ENCODE peak calls at places on chromosome 10, in six cellular contexts. H is stomach, P is tibial artery, J is testis, O is body of pancreas, D is kidney epithelial cell. Q is an unnamed sample. For H3K36me3, the result is how much of the 10 kb centered on the place peaks cover.

GRCh38 chr10:46263831-46264268 is 22.9 kb upstream of the ANTXRL start:
- DNase-seq in H (peak), O (no peak), D (no peak), J (no peak), P (peak), Q (peak)

GRCh38 chr10:103276941-103277712 is at the start of gene INA:
- DNase-seq in O (peak), J (peak), H (no peak), D (peak), P (no peak), Q (no peak)

GRCh38 chr10:123556049-123556448 is 110.1 kb upstream of the GPR26 start:
- DNase-seq in J (no peak), O (no peak), D (no peak), P (no peak), H (no peak), Q (no peak)

GRCh38 chr10:117477961-117478670 is 64.4 kb upstream of the EMX2 start:
- DNase-seq in J (no peak), D (peak), O (no peak), H (no peak), P (no peak), Q (no peak)

GRCh38 chr10:8969853-8970252 is 915.4 kb downstream of the GATA3 start:
- DNase-seq in O (no peak), J (no peak), P (no peak), H (no peak), D (no peak), Q (no peak)

GRCh38 chr10:62248465-62248864 is 20.2 kb downstream of the RTKN2 start:
- DNase-seq in J (no peak), H (no peak), D (no peak), P (no peak), O (no peak), Q (no peak)

GRCh38 chr10:93235686-93236085 is 162.0 kb downstream of the CYP26A1 start:
- DNase-seq in D (no peak), O (peak), J (no peak), P (no peak), H (no peak), Q (no peak)

GRCh38 chr10:86611386-86611785 is 43.0 kb upstream of the OPN4 start:
- DNase-seq in D (no peak), H (no peak), J (no peak), P (no peak), O (no peak), Q (no peak)

GRCh38 chr10:72764151-72764550 is 72.2 kb downstream of the MCU start:
- DNase-seq in D (peak), J (no peak), H (no peak), O (no peak), P (no peak), Q (no peak)

GRCh38 chr10:23001901-23002516 is 74.2 kb downstream of the ARMC3 start:
- DNase-seq in D (no peak), O (no peak), H (no peak), J (no peak), P (no peak), Q (no peak)

GRCh38 chr10:72162978-72163377 is 52.8 kb upstream of the ANAPC16 start:
- DNase-seq in D (no peak), J (no peak), O (no peak), P (no peak), H (no peak), Q (no peak)

GRCh38 chr10:43839973-43840372 is 191.3 kb upstream of the ZNF32 start:
- DNase-seq in P (no peak), O (no peak), D (no peak), J (no peak), H (no peak), Q (no peak)

GRCh38 chr10:34397324-34397723 is 417.8 kb downstream of the PARD3 start:
- DNase-seq in P (no peak), O (no peak), H (no peak), D (no peak), J (no peak), Q (no peak)

GRCh38 chr10:74913321-74913980 is 87.1 kb downstream of the KAT6B start:
- DNase-seq in D (no peak), O (no peak), P (no peak), J (no peak), H (no peak), Q (no peak)

GRCh38 chr10:127243490-127244272 is 47.3 kb upstream of the INSYN2A start:
- DNase-seq in D (no peak), H (peak), O (peak), J (peak), P (no peak), Q (no peak)

GRCh38 chr10:56142092-56142728 is 218.8 kb downstream of the ZWINT start:
- DNase-seq in P (no peak), J (no peak), D (no peak), H (no peak), O (no peak), Q (no peak)

GRCh38 chr10:127612-128432 is 7.4 kb upstream of the ZMYND11 start:
- DNase-seq in J (no peak), H (no peak), O (peak), D (no peak), P (no peak), Q (no peak)

GRCh38 chr10:89738551-89739209 is 37.3 kb downstream of the KIF20B start:
- DNase-seq in D (no peak), P (no peak), H (no peak), O (no peak), J (no peak), Q (no peak)

GRCh38 chr10:12377891-12378290 is 28.5 kb downstream of the CAMK1D start:
- DNase-seq in J (no peak), O (no peak), D (no peak), H (no peak), P (no peak), Q (no peak)

GRCh38 chr10:97404044-97404443 is 2.9 kb upstream of the RRP12 start:
- DNase-seq in O (no peak), D (no peak), J (no peak), P (no peak), H (no peak), Q (no peak)

GRCh38 chr10:72044417-72045041 is 43.8 kb downstream of the SPOCK2 start:
- DNase-seq in P (peak), H (peak), O (peak), J (peak), D (no peak), Q (no peak)

GRCh38 chr10:75469018-75469616 is 37.7 kb downstream of the LRMDA start:
- DNase-seq in P (peak), D (no peak), O (peak), J (peak), H (no peak), Q (no peak)

GRCh38 chr10:78417425-78418370 is 384.0 kb downstream of the RPS24 start:
- DNase-seq in P (peak), O (no peak), H (peak), J (no peak), D (no peak), Q (no peak)

GRCh38 chr10:133336131-133337078 is at the start of gene CALY:
- DNase-seq in P (no peak), O (peak), H (peak), D (no peak), J (peak), Q (peak)

GRCh38 chr10:75062900-75063299 is 48.6 kb upstream of the SAMD8 start:
- DNase-seq in J (no peak), O (no peak), P (no peak), D (no peak), H (no peak), Q (no peak)

GRCh38 chr10:4477664-4478063 is 348.3 kb upstream of the AKR1E2 start:
- DNase-seq in H (no peak), O (no peak), J (no peak), P (no peak), D (no peak), Q (no peak)

GRCh38 chr10:124867304-124867703 is 65.7 kb downstream of the ABRAXAS2 start:
- DNase-seq in H (no peak), D (no peak), P (no peak), O (no peak), J (no peak), Q (no peak)

GRCh38 chr10:103661198-103661950 is 167.9 kb downstream of the NEURL1 start:
- DNase-seq in P (peak), D (peak), O (peak), H (peak), J (peak), Q (peak)

GRCh38 chr10:60818134-60818770 is 40.0 kb downstream of the CDK1 start:
- DNase-seq in O (no peak), H (no peak), D (no peak), P (no peak), J (no peak), Q (no peak)

GRCh38 chr10:60817135-60817805 is 39.0 kb downstream of the CDK1 start:
- DNase-seq in P (no peak), H (no peak), J (no peak), D (no peak), O (peak), Q (peak)

GRCh38 chr10:60821661-60822060 is 43.4 kb downstream of the CDK1 start:
- DNase-seq in O (no peak), P (no peak), J (no peak), H (no peak), D (no peak), Q (no peak)

GRCh38 chr10:60819271-60819670 is 41.0 kb downstream of the CDK1 start:
- DNase-seq in O (no peak), D (no peak), P (no peak), J (no peak), H (no peak), Q (no peak)

GRCh38 chr10:60820093-60820769 is 42.0 kb downstream of the CDK1 start:
- DNase-seq in P (no peak), H (no peak), D (no peak), O (no peak), J (no peak), Q (no peak)
- TF ChIP-seq CTCF in P (peak), H (no peak), D (peak), O (no peak), J (no peak), Q (no peak)

GRCh38 chr10:101613646-101614045 is 25.5 kb downstream of the DPCD start:
- DNase-seq in D (no peak), O (no peak), P (no peak), H (no peak), J (no peak), Q (no peak)
- H3K36me3 ChIP-seq in D (under half), O (under half), P (half or more), H (half or more), J (under half), Q (under half)

GRCh38 chr10:91409869-91410637 is at the start of gene HECTD2:
- DNase-seq in P (peak), D (no peak), J (peak), H (peak), O (peak), Q (peak)
- TF ChIP-seq CTCF in P (peak), D (no peak), J (peak), H (no peak), O (peak), Q (peak)

GRCh38 chr10:29417324-29417723 is 128.5 kb downstream of the LYZL1 start:
- DNase-seq in J (no peak), P (no peak), D (no peak), O (no peak), H (no peak), Q (no peak)

GRCh38 chr10:29426420-29426819 is 137.6 kb downstream of the LYZL1 start:
- DNase-seq in H (no peak), D (no peak), J (no peak), O (no peak), P (no peak), Q (no peak)

GRCh38 chr10:29424017-29424416 is 135.1 kb downstream of the LYZL1 start:
- DNase-seq in J (no peak), D (no peak), H (no peak), P (no peak), O (no peak), Q (no peak)

GRCh38 chr10:29415876-29416275 is 127.0 kb downstream of the LYZL1 start:
- DNase-seq in P (no peak), D (no peak), O (no peak), H (no peak), J (no peak), Q (no peak)

GRCh38 chr10:29420744-29421143 is 131.9 kb downstream of the LYZL1 start:
- DNase-seq in P (no peak), O (no peak), J (no peak), D (no peak), H (no peak), Q (no peak)
- H3K36me3 ChIP-seq in P (under half), O (under half), J (under half), D (under half), H (half or more), Q (under half)

DNA sequence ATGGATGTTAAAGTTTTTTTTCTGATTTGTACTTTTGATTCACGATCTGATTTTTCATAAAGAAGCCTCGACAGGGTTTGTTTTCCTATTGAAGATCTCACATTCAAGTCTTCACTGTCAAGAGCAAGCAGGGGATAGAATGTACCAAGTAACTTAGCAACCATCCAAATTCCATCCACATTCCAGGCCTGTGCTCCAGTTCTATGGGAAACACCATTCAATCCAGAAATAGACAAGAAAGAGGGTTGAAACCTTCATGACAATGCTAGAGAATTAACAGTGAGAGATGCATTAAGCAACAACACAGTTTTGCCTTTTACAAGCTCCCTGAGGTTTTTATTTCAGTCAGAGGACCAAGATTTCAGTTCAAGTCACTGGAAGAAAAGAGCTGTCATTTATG is 300.2 kb downstream of the NEBL start:
- DNase-seq in O (no peak), P (no peak), J (no peak), H (no peak), D (peak), Q (no peak)
- TF ChIP-seq CTCF in O (no peak), P (no peak), J (no peak), H (no peak), D (no peak), Q (no peak)

DNA sequence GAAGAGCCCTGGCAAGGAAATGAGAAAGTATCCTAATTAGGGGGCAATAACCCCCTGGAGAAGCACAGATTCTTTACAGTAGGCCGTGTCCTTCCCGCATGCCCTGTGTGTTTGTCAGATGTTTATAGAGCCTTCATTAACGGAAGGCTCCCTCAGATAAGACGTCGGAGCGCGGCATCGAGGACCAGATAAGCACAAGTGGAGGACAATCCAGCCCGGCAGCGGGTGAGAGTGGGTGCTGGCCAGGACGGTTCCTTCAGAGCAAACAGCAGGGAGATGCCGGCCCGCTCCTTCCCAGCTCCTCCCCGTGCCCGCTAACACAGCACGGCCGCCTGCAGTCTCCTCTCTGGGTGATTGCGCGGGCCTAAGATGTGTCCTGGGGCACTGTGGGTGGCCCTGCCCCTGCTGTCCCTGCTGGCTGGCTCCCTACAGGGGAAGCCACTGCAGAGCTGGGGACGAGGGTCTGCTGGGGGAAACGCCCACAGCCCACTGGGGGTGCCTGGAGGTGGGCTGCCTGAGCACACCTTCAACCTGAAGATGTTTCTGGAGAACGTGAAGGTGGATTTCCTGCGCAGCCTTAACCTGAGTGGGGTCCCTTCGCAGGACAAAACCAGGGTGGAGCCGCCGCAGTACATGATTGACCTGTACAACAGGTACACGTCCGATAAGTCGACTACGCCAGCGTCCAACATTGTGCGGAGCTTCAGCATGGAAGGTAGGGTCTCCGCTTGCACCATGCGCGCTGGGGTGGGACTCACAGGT is at the start of gene GDF2:
- DNase-seq in J (no peak), O (no peak), D (no peak), H (no peak), P (peak), Q (no peak)
- H3K36me3 ChIP-seq in J (under half), O (under half), D (under half), H (under half), P (under half), Q (under half)

DNA sequence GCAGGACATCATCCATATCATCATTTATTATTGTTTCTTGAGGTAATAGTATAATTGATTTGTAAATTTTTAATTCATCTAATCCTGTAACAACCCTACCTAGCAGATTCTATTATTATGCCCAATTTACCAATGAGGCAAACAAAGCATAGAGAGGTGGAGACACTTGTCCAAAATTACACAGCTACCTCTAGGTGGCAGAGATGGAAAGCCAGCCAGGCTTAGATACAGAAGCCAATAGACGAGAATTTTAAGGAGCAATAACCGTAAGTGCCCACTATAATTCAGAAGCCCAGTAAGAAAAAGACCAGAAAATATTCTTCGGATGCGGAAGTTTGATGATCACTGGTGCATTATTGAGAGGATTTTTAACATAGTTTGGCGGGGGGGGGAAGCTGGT is 54.0 kb downstream of the ANK3 start:
- DNase-seq in D (no peak), H (no peak), O (no peak), J (no peak), P (no peak), Q (no peak)
- TF ChIP-seq CTCF in D (peak), H (no peak), O (no peak), J (no peak), P (peak), Q (no peak)